ENCODE peak calls at places on chromosome 4, in seven cellular contexts. J is A549, G is GM23248, D is lower lobe of right lung, K is breast epithelium, Y is psoas muscle, S is cardiac muscle cell. V is an unnamed sample. For H3K9me3, the result is how much of the 10 kb centered on the place peaks cover.

GRCh38 chr4:158172196-158172557 is 648 bp downstream of the GASK1B start:
- DNase-seq in D (no peak), Y (no peak), K (no peak), J (no peak), S (peak), G (peak), V (no peak)

GRCh38 chr4:182825003-182825402 is 92.2 kb downstream of the DCTD start:
- DNase-seq in G (no peak), S (no peak), J (no peak), Y (no peak), K (no peak), D (no peak), V (no peak)

GRCh38 chr4:25654031-25654970 is 1.4 kb upstream of the SLC34A2 start:
- DNase-seq in Y (no peak), S (peak), J (no peak), D (peak), G (no peak), K (no peak), V (peak)

GRCh38 chr4:79273918-79274317 is 51.9 kb downstream of the NAA11 start:
- DNase-seq in D (no peak), Y (no peak), K (no peak), J (no peak), S (no peak), G (peak), V (no peak)

GRCh38 chr4:102722740-102723139 is 38.0 kb downstream of the MANBA start:
- DNase-seq in J (no peak), S (no peak), D (no peak), G (no peak), Y (no peak), K (no peak), V (no peak)

GRCh38 chr4:145301386-145302080 is 121.1 kb upstream of the OTUD4 start:
- DNase-seq in Y (no peak), J (no peak), S (no peak), D (no peak), G (peak), K (no peak), V (no peak)

GRCh38 chr4:25792200-25792791 is 70.5 kb downstream of the SEL1L3 start:
- DNase-seq in D (no peak), G (peak), Y (no peak), J (peak), K (no peak), S (peak), V (no peak)

GRCh38 chr4:73683033-73683432 is 57.3 kb upstream of the CXCL8 start:
- DNase-seq in S (no peak), J (peak), K (no peak), D (no peak), Y (no peak), G (no peak), V (no peak)

GRCh38 chr4:185204238-185204910 is 574 bp upstream of the CFAP97 start:
- DNase-seq in J (peak), Y (no peak), K (no peak), S (no peak), D (no peak), G (peak), V (no peak)

GRCh38 chr4:118839221-118839927 is 3.4 kb upstream of the SEC24D start:
- DNase-seq in K (no peak), Y (no peak), J (no peak), S (no peak), G (no peak), D (no peak), V (no peak)

GRCh38 chr4:94574616-94575015 is 122.9 kb downstream of the PDLIM5 start:
- DNase-seq in S (no peak), K (no peak), G (no peak), D (no peak), Y (no peak), J (no peak), V (no peak)

GRCh38 chr4:73922766-73923630 is 53.8 kb downstream of the CXCL1 start:
- DNase-seq in K (no peak), S (no peak), G (peak), Y (no peak), D (no peak), J (peak), V (no peak)

GRCh38 chr4:139986621-139987510 is 167.1 kb downstream of the MAML3 start:
- DNase-seq in D (no peak), G (peak), S (no peak), J (no peak), K (no peak), Y (no peak), V (no peak)

DNA sequence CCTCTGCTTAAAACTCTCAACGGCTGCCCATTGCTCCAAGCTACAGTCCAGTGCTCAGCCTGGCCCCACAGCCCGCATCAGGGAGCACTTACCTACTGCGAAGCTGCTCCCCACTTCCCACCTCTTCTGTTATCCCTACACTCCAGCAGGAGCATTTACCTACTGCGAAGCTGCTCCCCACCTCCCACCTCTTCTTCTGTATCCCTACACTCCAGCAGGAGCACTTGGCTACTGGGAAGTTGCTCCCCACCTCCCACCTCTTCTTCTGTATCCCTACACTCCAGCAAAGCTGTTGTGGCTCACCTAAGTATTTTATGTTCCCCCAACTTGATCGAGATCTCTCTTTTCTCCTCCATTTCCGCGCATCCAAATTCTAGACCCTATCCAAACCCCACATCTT is 563.3 kb upstream of the ZFP42 start:
- DNase-seq in D (no peak), J (no peak), G (no peak), S (no peak), K (no peak), Y (no peak), V (no peak)
- H3K4me3 ChIP-seq in D (no peak), J (no peak), G (no peak), S (no peak), K (no peak), Y (no peak), V (no peak)

GRCh38 chr4:153560918-153561317 is 94.8 kb downstream of the TMEM131L start:
- DNase-seq in Y (no peak), S (no peak), D (no peak), G (peak), K (no peak), J (no peak), V (no peak)

GRCh38 chr4:153556441-153556815 is 90.3 kb downstream of the TMEM131L start:
- DNase-seq in J (no peak), D (no peak), G (no peak), K (no peak), S (no peak), Y (no peak), V (no peak)

GRCh38 chr4:153553155-153553819 is 87.1 kb downstream of the TMEM131L start:
- DNase-seq in D (no peak), K (no peak), J (no peak), Y (no peak), G (no peak), S (no peak), V (no peak)

GRCh38 chr4:153553820-153554173 is 87.6 kb downstream of the TMEM131L start:
- DNase-seq in K (no peak), D (no peak), J (no peak), Y (no peak), G (peak), S (no peak), V (no peak)

DNA sequence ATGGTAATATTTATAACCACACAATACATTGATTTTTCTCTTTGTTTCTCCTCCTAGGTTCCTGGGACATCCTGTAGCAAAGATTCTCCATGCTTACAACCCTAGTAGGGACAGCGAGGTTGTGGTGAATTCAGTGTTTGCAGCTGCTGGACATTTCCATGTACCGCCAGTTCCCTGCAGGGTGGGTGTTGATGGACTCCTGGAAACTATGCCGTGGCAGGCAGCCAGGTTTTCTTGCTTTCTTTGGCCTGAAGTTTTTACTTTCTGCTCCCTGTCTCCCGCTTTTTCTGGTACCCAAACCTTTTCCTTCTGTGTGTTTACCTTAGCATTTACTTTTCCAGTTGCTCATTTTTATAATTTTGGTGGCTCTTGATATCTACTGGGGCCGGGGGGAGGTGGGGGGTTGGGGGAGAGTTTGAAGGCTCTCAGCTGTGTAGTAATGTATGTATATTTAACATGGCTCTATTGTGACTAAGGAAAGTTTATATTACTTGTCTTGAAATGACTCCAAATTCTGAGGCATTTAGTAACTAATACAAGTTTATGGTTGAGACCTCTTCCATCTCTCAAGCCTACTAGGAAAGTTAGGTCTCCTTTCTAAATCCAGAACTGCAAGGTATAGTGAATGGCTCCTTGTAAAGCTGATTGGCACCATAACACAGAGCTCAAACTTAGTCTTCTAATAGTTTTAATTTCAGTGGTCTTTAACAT is 89.7 kb downstream of the TMEM131L start:
- DNase-seq in S (peak), J (no peak), G (peak), K (no peak), Y (peak), D (no peak), V (no peak)
- H3K9me3 ChIP-seq in S (under half), J (under half), G (under half), K (under half), Y (under half), D (under half), V (under half)

DNA sequence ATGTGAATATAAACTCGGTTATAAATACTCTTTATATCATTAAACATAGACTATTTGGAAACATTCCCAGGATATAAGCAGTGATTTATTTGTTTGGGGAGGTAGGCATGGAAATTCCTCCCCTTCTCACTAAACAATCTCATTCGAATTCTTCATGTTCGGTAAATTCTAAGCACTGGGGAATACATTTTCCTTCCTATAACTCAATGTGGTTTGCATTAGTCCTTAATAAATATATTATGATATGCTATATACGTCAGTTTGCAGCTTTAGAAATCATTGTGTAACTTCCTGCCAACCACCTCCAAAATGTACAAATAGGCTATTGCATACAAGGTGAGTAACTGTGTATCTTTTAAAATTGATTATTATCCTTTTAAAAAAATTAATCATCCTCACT is 99.6 kb downstream of the UGT8 start:
- DNase-seq in G (no peak), K (no peak), Y (no peak), J (no peak), D (no peak), S (no peak), V (no peak)
- H3K4me3 ChIP-seq in G (no peak), K (no peak), Y (no peak), J (no peak), D (no peak), S (no peak), V (no peak)

GRCh38 chr4:161188578-161188977 is 975.2 kb downstream of the FSTL5 start:
- DNase-seq in Y (no peak), D (no peak), K (no peak), J (no peak), S (no peak), G (no peak), V (no peak)
- H3K9me3 ChIP-seq in Y (under half), D (under half), K (under half), J (under half), S (under half), G (under half), V (under half)

GRCh38 chr4:335515-335914 is 2.1 kb upstream of the ZNF141 start:
- DNase-seq in Y (no peak), G (no peak), D (no peak), J (no peak), S (no peak), K (no peak), V (no peak)
- H3K4me3 ChIP-seq in Y (no peak), G (peak), D (no peak), J (no peak), S (no peak), K (peak), V (no peak)

GRCh38 chr4:33911951-33912350 is 2332.4 kb downstream of the ARAP2 start:
- DNase-seq in G (no peak), D (no peak), K (no peak), Y (no peak), J (no peak), S (no peak), V (no peak)

DNA sequence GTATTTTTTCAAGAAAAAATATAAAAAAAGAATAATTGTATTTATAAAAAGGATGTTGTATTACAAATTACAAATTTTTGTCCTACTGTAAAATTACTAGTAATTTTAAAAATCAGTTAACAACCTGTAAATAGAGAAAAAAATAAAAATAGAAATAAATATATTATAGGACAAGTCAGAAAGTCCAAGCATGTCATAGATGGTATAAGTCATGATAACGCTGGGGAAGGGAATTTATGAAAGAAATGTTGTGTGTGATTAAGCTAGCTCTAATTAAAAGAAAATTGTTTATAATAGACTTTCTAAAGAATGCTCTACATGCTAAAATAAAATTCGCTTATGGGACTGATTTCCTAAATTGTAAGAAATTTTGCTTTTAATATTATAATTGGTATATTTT is 2329.9 kb downstream of the ARAP2 start:
- DNase-seq in G (no peak), D (no peak), Y (no peak), S (no peak), J (no peak), K (no peak), V (no peak)
- H3K9me3 ChIP-seq in G (under half), D (under half), Y (under half), S (under half), J (under half), K (under half), V (under half)

GRCh38 chr4:8644461-8644891 is 51.9 kb downstream of the CPZ start:
- DNase-seq in Y (no peak), S (no peak), K (peak), G (no peak), J (no peak), D (peak), V (peak)
- H3K4me3 ChIP-seq in Y (no peak), S (no peak), K (no peak), G (no peak), J (no peak), D (no peak), V (no peak)

GRCh38 chr4:173524218-173525117 is 5.6 kb downstream of the HAND2 start:
- DNase-seq in S (peak), Y (no peak), J (no peak), K (no peak), D (no peak), G (no peak), V (no peak)

GRCh38 chr4:173526724-173527102 is 3.3 kb downstream of the HAND2 start:
- DNase-seq in D (no peak), J (no peak), K (no peak), Y (no peak), S (peak), G (no peak), V (no peak)

GRCh38 chr4:173527103-173527876 is 2.7 kb downstream of the HAND2 start:
- DNase-seq in S (peak), K (no peak), J (no peak), G (peak), D (no peak), Y (no peak), V (no peak)

GRCh38 chr4:173525118-173526033 is 4.7 kb downstream of the HAND2 start:
- DNase-seq in S (peak), G (peak), D (no peak), Y (no peak), J (no peak), K (no peak), V (no peak)

GRCh38 chr4:173526034-173526482 is 4.0 kb downstream of the HAND2 start:
- DNase-seq in J (no peak), Y (no peak), S (peak), K (no peak), G (peak), D (no peak), V (no peak)
- H3K9me3 ChIP-seq in J (under half), Y (under half), S (under half), K (under half), G (under half), D (under half), V (under half)

DNA sequence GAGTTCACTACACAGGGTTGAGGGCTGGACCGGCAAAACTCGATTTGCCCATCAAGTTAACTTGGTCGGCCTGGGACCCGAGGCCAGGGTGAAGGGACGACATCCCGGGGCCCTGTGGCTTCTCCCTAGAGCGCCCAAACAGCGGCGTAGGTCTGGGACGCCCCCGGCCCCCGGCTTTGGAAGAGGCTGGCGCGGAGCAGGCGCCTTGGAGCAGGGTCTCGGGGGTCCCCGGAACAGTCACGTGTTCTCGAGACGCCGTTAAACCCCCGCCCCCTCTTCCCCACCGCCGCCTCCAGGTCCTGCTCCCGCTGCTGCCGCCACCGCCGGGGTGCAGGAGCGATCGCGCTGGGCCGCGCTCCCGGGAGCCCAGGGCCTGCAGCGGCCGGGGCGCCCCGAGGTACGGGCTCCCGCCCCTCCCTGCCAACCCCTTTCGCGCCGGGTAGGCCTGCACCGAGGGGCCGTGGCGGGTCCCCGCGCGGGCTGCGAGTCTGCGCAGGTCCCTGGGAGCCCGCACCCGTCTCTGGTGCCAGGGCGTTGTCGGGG is at the start of gene NPY5R:
- DNase-seq in G (no peak), J (no peak), Y (no peak), S (peak), D (no peak), K (no peak), V (no peak)
- H3K4me3 ChIP-seq in G (no peak), J (peak), Y (peak), S (peak), D (peak), K (peak), V (peak)

GRCh38 chr4:1250921-1251772 is 2.2 kb upstream of the CTBP1 start:
- DNase-seq in K (no peak), Y (peak), D (peak), S (no peak), J (no peak), G (no peak), V (no peak)

GRCh38 chr4:1252928-1253492 is 4.1 kb upstream of the CTBP1 start:
- DNase-seq in S (no peak), J (no peak), D (no peak), G (no peak), K (no peak), Y (no peak), V (no peak)

GRCh38 chr4:1250527-1250812 is 1.5 kb upstream of the CTBP1 start:
- DNase-seq in J (no peak), D (no peak), G (no peak), S (no peak), Y (peak), K (no peak), V (no peak)

GRCh38 chr4:1249731-1250526 is 999 bp upstream of the CTBP1 start:
- DNase-seq in D (peak), G (peak), K (no peak), S (no peak), J (no peak), Y (peak), V (peak)

DNA sequence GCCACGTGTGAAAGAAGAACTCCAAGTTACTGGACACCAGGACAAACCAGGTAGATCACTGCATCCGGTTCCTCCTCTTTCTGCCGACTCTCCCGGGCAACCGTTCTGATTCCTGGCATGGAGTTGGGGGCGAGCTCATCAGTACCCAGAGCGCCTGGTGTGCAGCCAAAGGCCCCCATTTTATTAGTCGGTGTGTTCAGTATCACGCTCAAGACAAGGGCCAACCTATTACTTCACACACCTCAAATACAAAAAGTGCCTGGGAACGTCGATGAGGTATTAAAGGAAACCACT is 2.8 kb upstream of the CTBP1 start:
- DNase-seq in Y (no peak), S (no peak), J (no peak), K (no peak), D (no peak), G (no peak), V (no peak)
- H3K9me3 ChIP-seq in Y (under half), S (under half), J (half or more), K (under half), D (under half), G (under half), V (under half)